ENCODE peak calls at places on chromosomes 6 and 20, in four cellular contexts. U is fibroblast of lung, F is HCT116, M is MM.1S. Z is an unnamed sample.

GRCh38 chr6:30882764-30883475 is 1.4 kb upstream of the DDR1 start:
- DNase-seq in F (peak; percentile 54), U (no peak), M (no peak), Z (peak; percentile 85)

GRCh38 chr20:61978491-61978890 is 87.2 kb downstream of the TAF4 start:
- DNase-seq in M (no peak), U (no peak), F (no peak), Z (no peak)

GRCh38 chr20:33896509-33896908 is 85.4 kb downstream of the CHMP4B start:
- DNase-seq in U (peak; percentile 75), F (no peak), M (no peak), Z (no peak)

GRCh38 chr6:108739496-108740330 is 108.5 kb upstream of the ARMC2 start:
- DNase-seq in F (no peak), U (no peak), M (no peak), Z (no peak)

GRCh38 chr6:42345696-42346416 is 105.9 kb downstream of the TRERF1 start:
- DNase-seq in U (no peak), F (no peak), M (no peak), Z (no peak)

GRCh38 chr20:57400821-57401564 is 9.8 kb downstream of the RBM38 start:
- DNase-seq in U (no peak), F (no peak), M (peak; percentile 4), Z (no peak)

GRCh38 chr20:598133-598881 is 11.8 kb downstream of the TCF15 start:
- DNase-seq in M (no peak), U (no peak), F (no peak), Z (no peak)

GRCh38 chr6:16851758-16852157 is 90.5 kb upstream of the ATXN1 start:
- DNase-seq in U (peak; percentile 26), M (peak; percentile 19), F (no peak), Z (no peak)

GRCh38 chr20:37228656-37229055 is 33.0 kb downstream of the GHRH start:
- DNase-seq in U (no peak), M (no peak), F (no peak), Z (no peak)

GRCh38 chr20:60268502-60268901 is 310.3 kb downstream of the CDH26 start:
- DNase-seq in F (no peak), M (no peak), U (no peak), Z (no peak)

GRCh38 chr6:56448056-56448455 is 194.6 kb downstream of the DST start:
- DNase-seq in M (no peak), U (no peak), F (no peak), Z (no peak)

GRCh38 chr20:40397483-40397882 is 291.6 kb downstream of the MAFB start:
- DNase-seq in M (no peak), U (no peak), F (no peak), Z (no peak)

GRCh38 chr6:89506716-89507597 is 74.0 kb downstream of the ANKRD6 start:
- DNase-seq in F (no peak), U (no peak), M (no peak), Z (no peak)

GRCh38 chr6:124964084-124964763 is 2.0 kb downstream of the RNF217 start:
- DNase-seq in M (no peak), U (peak; percentile 88), F (no peak), Z (no peak)

GRCh38 chr6:130322673-130323268 is 43.0 kb upstream of the TMEM200A start:
- DNase-seq in U (peak; percentile 85), M (peak; percentile 55), F (peak; percentile 48), Z (no peak)

GRCh38 chr6:44054635-44055559 is 72.4 kb downstream of the MRPL14 start:
- DNase-seq in M (no peak), F (no peak), U (peak; percentile 44), Z (no peak)

GRCh38 chr6:138546733-138547185 is 47.5 kb upstream of the NHSL1 start:
- DNase-seq in M (no peak), F (no peak), U (no peak), Z (peak; percentile 19)

GRCh38 chr6:138541793-138542481 is 42.6 kb upstream of the NHSL1 start:
- DNase-seq in U (no peak), M (no peak), F (no peak), Z (no peak)

GRCh38 chr6:138544521-138544920 is 45.2 kb upstream of the NHSL1 start:
- DNase-seq in U (no peak), F (no peak), M (no peak), Z (no peak)

GRCh38 chr6:138543648-138544047 is 44.4 kb upstream of the NHSL1 start:
- DNase-seq in F (no peak), U (no peak), M (no peak), Z (no peak)

DNA sequence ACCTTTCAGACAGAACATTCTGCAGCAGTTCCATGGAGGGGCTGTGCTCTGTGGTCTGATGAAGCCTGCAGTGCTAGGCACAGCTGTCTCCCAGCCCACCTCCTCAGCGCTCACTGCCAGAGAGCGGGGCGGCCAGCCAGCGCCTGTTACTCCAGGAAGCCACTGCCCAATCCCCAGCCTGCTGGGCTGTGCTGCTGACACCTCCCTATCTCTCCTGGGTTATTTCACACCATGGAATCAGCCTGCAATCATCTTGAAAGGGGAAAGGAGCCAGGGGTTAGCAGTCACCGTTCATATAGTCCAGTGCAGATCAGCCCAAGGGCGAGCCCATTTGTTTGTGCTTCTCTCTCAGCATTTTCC is 46.3 kb upstream of the NHSL1 start:
- DNase-seq in M (no peak), U (peak; percentile 54), F (no peak), Z (no peak)
- H3K79me2 ChIP-seq in M (no peaks in the 10 kb centered on the region), U (peaks cover 6% of the 10 kb centered on the region), F (no peaks in the 10 kb centered on the region), Z (peaks cover 58% of the 10 kb centered on the region)

DNA sequence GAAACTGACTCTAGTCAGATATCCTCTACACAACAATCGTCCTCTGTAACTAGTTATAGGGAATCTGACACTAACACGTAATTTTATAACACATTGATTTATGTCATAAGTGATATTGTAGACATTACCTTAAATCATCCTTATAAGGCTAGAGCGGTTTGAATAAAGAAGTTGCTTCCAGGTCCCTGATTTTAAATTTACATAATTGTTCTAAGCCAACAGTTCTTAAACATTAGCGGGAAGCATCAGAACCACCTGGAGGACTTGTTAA is 2.9 kb upstream of the FBXO9 start:
- DNase-seq in F (no peak), M (no peak), U (no peak), Z (no peak)
- H3K79me2 ChIP-seq in F (peaks cover 16% of the 10 kb centered on the region), M (peaks cover 17% of the 10 kb centered on the region), U (peaks cover 40% of the 10 kb centered on the region), Z (peaks cover 22% of the 10 kb centered on the region)

GRCh38 chr6:82094166-82094806 is 153.3 kb downstream of the IBTK start:
- DNase-seq in M (no peak), F (no peak), U (no peak), Z (no peak)

GRCh38 chr6:82095091-82095490 is 152.5 kb downstream of the IBTK start:
- DNase-seq in F (no peak), U (no peak), M (no peak), Z (no peak)

GRCh38 chr6:82097676-82098075 is 149.9 kb downstream of the IBTK start:
- DNase-seq in M (no peak), U (no peak), F (no peak), Z (no peak)
- H3K79me2 ChIP-seq in M (no peaks in the 10 kb centered on the region), U (no peaks in the 10 kb centered on the region), F (no peaks in the 10 kb centered on the region), Z (no peaks in the 10 kb centered on the region)

DNA sequence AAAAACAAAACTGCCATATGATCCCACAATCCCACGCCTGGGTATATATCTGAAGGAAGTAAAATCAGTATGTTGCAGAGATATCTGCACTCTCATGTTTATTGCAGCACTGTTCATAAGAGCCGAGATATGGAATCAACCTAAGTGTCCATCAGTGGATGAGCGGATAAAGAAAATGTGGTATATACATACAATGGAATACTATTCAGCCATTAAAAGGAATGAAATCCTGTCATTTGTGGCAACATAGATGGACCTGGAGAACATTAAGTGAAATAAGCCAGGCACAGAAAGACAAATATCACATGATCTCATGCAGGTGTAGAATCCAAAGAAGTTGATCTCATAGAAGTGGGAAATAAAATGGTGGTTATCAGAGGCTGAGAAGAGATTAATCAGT is 3.1 kb upstream of the ECHDC1 start:
- DNase-seq in U (no peak), M (no peak), F (no peak), Z (no peak)
- H3K79me2 ChIP-seq in U (peaks cover 32% of the 10 kb centered on the region), M (peaks cover 24% of the 10 kb centered on the region), F (peaks cover 41% of the 10 kb centered on the region), Z (peaks cover 37% of the 10 kb centered on the region)

DNA sequence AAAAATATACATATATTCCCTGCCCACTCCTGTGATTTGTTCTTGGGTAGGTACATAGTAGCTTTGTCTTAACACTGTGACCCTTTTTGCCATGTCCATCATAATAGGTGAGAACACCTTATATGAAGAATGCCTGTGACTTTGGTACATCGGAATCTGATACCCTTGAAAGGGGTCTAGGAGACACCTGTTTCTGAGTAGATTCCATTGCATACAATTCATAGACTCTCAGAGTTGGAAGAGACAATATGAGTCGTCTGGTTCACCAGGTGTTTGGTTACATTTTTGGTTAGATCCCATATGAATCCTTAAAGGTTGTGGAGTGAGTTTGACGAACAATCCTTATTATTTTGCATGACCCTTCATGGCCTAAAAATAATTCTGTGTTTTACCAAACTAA is 36.3 kb downstream of the RNF144B start:
- DNase-seq in F (no peak), M (no peak), U (no peak), Z (no peak)
- H3K79me2 ChIP-seq in F (no peaks in the 10 kb centered on the region), M (no peaks in the 10 kb centered on the region), U (no peaks in the 10 kb centered on the region), Z (peaks cover 26% of the 10 kb centered on the region)

Z was measured in keratinocyte.